ENCODE peak calls at places on chromosomes 5 and 9, in eight cellular contexts. R is A549, E is body of pancreas, Q is NB4, I is HCT116, M is breast epithelium, J is transverse colon, G is endothelial cell of umbilical vein. B is an unnamed sample.

GRCh38 chr5:134090482-134090881 is 24.0 kb upstream of the TCF7 start:
- DNase-seq in E (no peak), I (no peak), R (no peak), G (no peak), Q (no peak), M (no peak), J (no peak), B (no peak)

GRCh38 chr9:16138961-16139441 is 586.2 kb downstream of the CCDC171 start:
- DNase-seq in Q (no peak), J (no peak), E (no peak), R (peak), G (no peak), I (no peak), M (no peak), B (no peak)

GRCh38 chr5:154944716-154945115 is 3.8 kb downstream of the MRPL22 start:
- DNase-seq in I (no peak), M (no peak), J (no peak), Q (no peak), E (no peak), G (peak), R (no peak), B (no peak)

GRCh38 chr9:117314021-117314420 is 100.8 kb downstream of the ASTN2 start:
- DNase-seq in Q (no peak), R (no peak), G (no peak), I (no peak), E (no peak), M (no peak), J (no peak), B (no peak)

GRCh38 chr5:142881076-142881466 is 110.9 kb downstream of the ARHGAP26 start:
- DNase-seq in M (no peak), E (no peak), Q (peak), G (no peak), R (no peak), J (no peak), I (no peak), B (no peak)

GRCh38 chr5:150645070-150645700 is 4.7 kb downstream of the SYNPO start:
- DNase-seq in J (no peak), G (no peak), Q (no peak), E (peak), R (no peak), I (no peak), M (no peak), B (no peak)

GRCh38 chr5:14617441-14617840 is 35.8 kb downstream of the OTULINL start:
- DNase-seq in J (no peak), E (no peak), R (no peak), I (no peak), G (no peak), Q (no peak), M (no peak), B (no peak)

GRCh38 chr5:172403191-172403794 is 51.0 kb downstream of the SH3PXD2B start:
- DNase-seq in Q (no peak), G (peak), E (peak), I (no peak), J (peak), M (no peak), R (no peak), B (no peak)

GRCh38 chr9:137878146-137878941 is 762 bp downstream of the CACNA1B start:
- DNase-seq in Q (no peak), I (no peak), G (peak), E (no peak), J (no peak), R (no peak), M (no peak), B (no peak)

GRCh38 chr9:72911816-72912215 is 41.0 kb downstream of the ALDH1A1 start:
- DNase-seq in R (peak), I (no peak), E (no peak), G (no peak), J (no peak), Q (no peak), M (no peak), B (no peak)

GRCh38 chr5:1772634-1773033 is 27.0 kb downstream of the MRPL36 start:
- DNase-seq in J (no peak), Q (peak), G (peak), M (no peak), E (no peak), R (peak), I (peak), B (no peak)

GRCh38 chr5:132971483-132972435 is 8.3 kb upstream of the AFF4 start:
- DNase-seq in M (no peak), J (no peak), G (peak), R (no peak), I (no peak), E (no peak), Q (no peak), B (no peak)

GRCh38 chr5:497871-498509 is 26.3 kb downstream of the SLC9A3 start:
- DNase-seq in R (no peak), I (no peak), J (no peak), G (no peak), M (no peak), E (no peak), Q (no peak), B (no peak)

GRCh38 chr9:127358023-127358535 is 38.9 kb upstream of the SLC2A8 start:
- DNase-seq in M (no peak), J (no peak), R (no peak), E (no peak), I (no peak), Q (peak), G (no peak), B (no peak)

GRCh38 chr5:56360816-56361215 is 127.7 kb upstream of the ANKRD55 start:
- DNase-seq in G (no peak), R (no peak), E (no peak), Q (no peak), I (no peak), J (no peak), M (no peak), B (no peak)

GRCh38 chr9:95003694-95004451 is 277.4 kb downstream of the AOPEP start:
- DNase-seq in I (no peak), R (peak), Q (peak), M (no peak), J (peak), E (peak), G (peak), B (peak)

GRCh38 chr5:89277791-89278190 is 394.8 kb upstream of the MEF2C start:
- DNase-seq in M (no peak), I (no peak), Q (no peak), E (no peak), J (no peak), G (no peak), R (no peak), B (peak)

GRCh38 chr9:14687042-14687719 is 6.1 kb downstream of the ZDHHC21 start:
- DNase-seq in I (no peak), G (peak), M (no peak), J (no peak), E (no peak), R (no peak), Q (no peak), B (peak)

GRCh38 chr5:177431317-177432142 is 5.1 kb downstream of the GRK6 start:
- DNase-seq in M (no peak), E (no peak), R (no peak), G (no peak), Q (peak), J (peak), I (no peak), B (no peak)

GRCh38 chr9:20500101-20500500 is 122.2 kb downstream of the MLLT3 start:
- DNase-seq in J (no peak), I (no peak), Q (no peak), G (no peak), M (no peak), R (no peak), E (no peak), B (no peak)

GRCh38 chr9:90025816-90026215 is 421.0 kb downstream of the GADD45G start:
- DNase-seq in I (no peak), G (no peak), M (no peak), Q (no peak), E (no peak), R (peak), J (no peak), B (peak)

GRCh38 chr5:10724799-10725507 is 36.1 kb downstream of the DAP start:
- DNase-seq in M (no peak), R (peak), G (peak), J (peak), Q (no peak), E (peak), I (peak), B (peak)

GRCh38 chr9:34139477-34140146 is 13.1 kb upstream of the DCAF12 start:
- DNase-seq in G (peak), Q (peak), M (no peak), J (peak), R (peak), E (peak), I (peak), B (peak)

GRCh38 chr5:57450991-57451876 is 31.4 kb downstream of the ACTBL2 start:
- DNase-seq in I (no peak), J (no peak), R (no peak), Q (no peak), M (no peak), E (no peak), G (peak), B (no peak)

GRCh38 chr9:138050472-138051330 is 173.1 kb downstream of the CACNA1B start:
- DNase-seq in Q (no peak), M (no peak), I (no peak), E (peak), G (no peak), J (no peak), R (no peak), B (no peak)

GRCh38 chr5:72244862-72245371 is 75.1 kb downstream of the MRPS27 start:
- DNase-seq in M (no peak), E (peak), G (peak), R (peak), Q (peak), I (peak), J (no peak), B (no peak)

GRCh38 chr9:38126730-38127129 is 57.7 kb upstream of the SHB start:
- DNase-seq in R (no peak), Q (no peak), J (no peak), E (no peak), I (no peak), M (no peak), G (no peak), B (no peak)

DNA sequence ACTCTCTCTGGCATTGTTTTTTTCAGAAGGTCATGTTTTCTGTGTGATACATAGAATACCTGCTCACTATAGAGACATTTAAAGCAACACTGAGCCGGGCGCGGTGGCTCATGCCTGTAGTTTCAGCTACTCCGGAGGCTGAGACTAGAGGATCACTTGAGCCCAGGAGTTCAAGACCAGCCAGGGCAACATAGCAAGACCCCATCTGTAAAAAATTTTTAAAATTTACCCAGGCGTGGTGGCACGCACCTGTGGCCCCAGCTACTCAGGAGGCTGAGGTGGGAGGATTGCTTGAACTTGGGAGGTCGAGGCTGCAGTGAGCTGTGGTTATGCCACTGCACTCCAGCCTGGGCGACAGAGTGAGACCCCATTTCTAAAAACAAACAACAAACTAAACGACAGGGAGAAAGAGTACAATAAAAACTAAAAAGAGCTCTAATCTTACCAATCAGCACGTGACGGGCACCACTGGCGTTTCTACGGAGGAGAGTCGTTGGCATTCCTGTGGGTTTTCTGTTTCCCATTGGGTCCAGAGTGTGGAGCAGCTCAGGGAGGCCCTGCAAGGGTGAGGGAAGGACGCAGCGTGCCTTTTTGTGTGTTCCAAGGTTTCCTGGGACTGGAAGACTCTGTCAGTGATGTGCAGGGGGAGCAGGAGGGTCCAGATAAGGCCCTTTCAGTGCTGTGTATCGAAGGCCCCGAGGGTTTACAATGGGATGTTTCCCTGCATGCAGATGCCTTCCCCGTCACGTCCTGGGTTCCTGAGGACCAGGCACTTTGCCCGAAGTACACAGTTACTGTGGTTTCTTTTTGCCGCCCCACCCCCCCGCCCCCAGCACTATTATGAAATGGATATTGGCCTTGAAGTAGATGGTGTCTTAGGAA is 7.2 kb upstream of the RNU6ATAC start:
- DNase-seq in M (peak), G (no peak), Q (peak), J (no peak), I (no peak), E (no peak), R (no peak), B (peak)
- TF ChIP-seq POLR2A in M (no peak), G (no peak), Q (no peak), J (no peak), I (no peak), E (no peak), R (no peak), B (no peak)

GRCh38 chr5:59921816-59922215 is 28.3 kb upstream of the PDE4D start:
- DNase-seq in I (no peak), Q (no peak), M (no peak), E (no peak), J (no peak), R (no peak), G (no peak), B (no peak)

GRCh38 chr5:59922220-59922619 is 28.7 kb upstream of the PDE4D start:
- DNase-seq in Q (no peak), G (no peak), M (no peak), R (no peak), E (no peak), I (no peak), J (no peak), B (no peak)

DNA sequence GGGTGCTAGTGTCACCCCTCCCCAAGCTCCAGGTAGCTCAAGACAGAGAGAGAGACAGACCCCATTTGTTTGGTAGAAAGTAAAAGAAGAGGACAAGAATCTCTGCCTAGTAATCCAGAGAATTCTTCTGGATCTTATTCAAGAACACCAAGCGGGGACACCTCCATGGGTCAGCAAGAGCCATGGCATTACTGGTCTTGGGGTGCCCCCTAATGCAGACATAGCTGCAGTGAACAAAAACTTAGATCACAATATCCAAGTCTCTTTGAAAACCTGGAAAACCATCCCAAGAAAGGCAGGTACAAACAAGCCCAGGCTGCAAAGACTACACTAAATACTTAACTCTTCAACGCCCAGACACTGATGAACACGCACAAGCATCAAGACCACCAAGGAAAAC is 29.9 kb upstream of the PDE4D start:
- DNase-seq in M (no peak), I (no peak), E (no peak), J (no peak), Q (no peak), G (no peak), R (peak), B (no peak)
- TF ChIP-seq POLR2A in M (no peak), I (no peak), E (no peak), J (no peak), Q (no peak), G (no peak), R (no peak), B (no peak)

GRCh38 chr9:107951511-107951910 is 461.9 kb upstream of the KLF4 start:
- DNase-seq in Q (no peak), E (no peak), R (no peak), J (no peak), M (no peak), G (no peak), I (no peak), B (no peak)
- TF ChIP-seq POLR2A in Q (no peak), E (no peak), R (no peak), J (no peak), M (no peak), G (no peak), I (no peak), B (no peak)

GRCh38 chr9:78654324-78654723 is 357.4 kb downstream of the PSAT1 start:
- DNase-seq in Q (no peak), M (no peak), J (no peak), E (no peak), R (peak), I (no peak), G (no peak), B (no peak)
- TF ChIP-seq POLR2A in Q (no peak), M (no peak), J (no peak), E (no peak), R (no peak), I (no peak), G (no peak), B (no peak)

GRCh38 chr9:124863371-124863831 is 1.5 kb downstream of the ARPC5L start:
- DNase-seq in G (no peak), R (no peak), Q (no peak), M (no peak), J (no peak), E (no peak), I (no peak), B (no peak)
- TF ChIP-seq POLR2A in G (no peak), R (no peak), Q (no peak), M (no peak), J (no peak), E (no peak), I (no peak), B (no peak)